ENCODE peak calls at places on chromosomes 5 and 9, in nine cellular contexts. One of them, this sample, is unnamed.

GRCh38 chr5:134003064-134003956 is 1.5 kb downstream of the VDAC1 start:
- DNase-seq in T1000: no peak
- DNase-seq in T-helper 2 cell: no peak
- DNase-seq in AG09319: no peak
- DNase-seq in iris pigment epithelial cell: no peak
- DNase-seq in T-cell: peak; percentile 16
- DNase-seq in mucosa of gallbladder: no peak
- DNase-seq in Caki2: no peak
- DNase-seq in NCI-H1092 treated with DMSO at 0.1 percent for 48 hours: no peak
- DNase-seq in this sample: no peak

GRCh38 chr5:176888016-176888864 is 10.9 kb downstream of the HK3 start:
- DNase-seq in T1000: no peak
- DNase-seq in T-helper 2 cell: no peak
- DNase-seq in AG09319: no peak
- DNase-seq in iris pigment epithelial cell: no peak
- DNase-seq in T-cell: no peak
- DNase-seq in mucosa of gallbladder: no peak
- DNase-seq in Caki2: no peak
- DNase-seq in NCI-H1092 treated with DMSO at 0.1 percent for 48 hours: no peak
- DNase-seq in this sample: no peak

GRCh38 chr5:180718810-180719453 is 20.9 kb downstream of the OR2Y1 start:
- DNase-seq in T1000: no peak
- DNase-seq in T-helper 2 cell: no peak
- DNase-seq in AG09319: peak; percentile 2
- DNase-seq in iris pigment epithelial cell: peak; percentile 41
- DNase-seq in T-cell: peak; percentile 45
- DNase-seq in mucosa of gallbladder: peak; percentile 16
- DNase-seq in Caki2: peak; percentile 44
- DNase-seq in NCI-H1092 treated with DMSO at 0.1 percent for 48 hours: peak; percentile 4
- DNase-seq in this sample: peak; percentile 23

GRCh38 chr5:154491951-154492350 is 13.9 kb upstream of the HAND1 start:
- DNase-seq in T1000: no peak
- DNase-seq in T-helper 2 cell: no peak
- DNase-seq in AG09319: no peak
- DNase-seq in iris pigment epithelial cell: no peak
- DNase-seq in T-cell: no peak
- DNase-seq in mucosa of gallbladder: no peak
- DNase-seq in Caki2: no peak
- DNase-seq in NCI-H1092 treated with DMSO at 0.1 percent for 48 hours: no peak
- DNase-seq in this sample: no peak

GRCh38 chr9:297104-297794 is 82.6 kb downstream of the DOCK8 start:
- DNase-seq in T1000: no peak
- DNase-seq in T-helper 2 cell: no peak
- DNase-seq in AG09319: no peak
- DNase-seq in iris pigment epithelial cell: no peak
- DNase-seq in T-cell: no peak
- DNase-seq in mucosa of gallbladder: peak; percentile 69
- DNase-seq in Caki2: no peak
- DNase-seq in NCI-H1092 treated with DMSO at 0.1 percent for 48 hours: no peak
- DNase-seq in this sample: no peak

GRCh38 chr5:68652507-68652906 is 437.0 kb downstream of the PIK3R1 start:
- DNase-seq in T1000: no peak
- DNase-seq in T-helper 2 cell: no peak
- DNase-seq in AG09319: peak; percentile 67
- DNase-seq in iris pigment epithelial cell: peak; percentile 72
- DNase-seq in T-cell: no peak
- DNase-seq in mucosa of gallbladder: peak; percentile 23
- DNase-seq in Caki2: peak; percentile 27
- DNase-seq in NCI-H1092 treated with DMSO at 0.1 percent for 48 hours: no peak
- DNase-seq in this sample: no peak

GRCh38 chr9:130906727-130907416 is 10.3 kb upstream of the QRFP start:
- DNase-seq in T1000: no peak
- DNase-seq in T-helper 2 cell: no peak
- DNase-seq in AG09319: no peak
- DNase-seq in iris pigment epithelial cell: no peak
- DNase-seq in T-cell: no peak
- DNase-seq in mucosa of gallbladder: no peak
- DNase-seq in Caki2: no peak
- DNase-seq in NCI-H1092 treated with DMSO at 0.1 percent for 48 hours: no peak
- DNase-seq in this sample: no peak

GRCh38 chr5:43106290-43106638 is 14.4 kb upstream of the ZNF131 start:
- DNase-seq in T1000: no peak
- DNase-seq in T-helper 2 cell: no peak
- DNase-seq in AG09319: no peak
- DNase-seq in iris pigment epithelial cell: no peak
- DNase-seq in T-cell: no peak
- DNase-seq in mucosa of gallbladder: no peak
- DNase-seq in Caki2: no peak
- DNase-seq in NCI-H1092 treated with DMSO at 0.1 percent for 48 hours: no peak
- DNase-seq in this sample: no peak

GRCh38 chr9:76353280-76353679 is 40.9 kb downstream of the RFK start:
- DNase-seq in T1000: no peak
- DNase-seq in T-helper 2 cell: no peak
- DNase-seq in AG09319: no peak
- DNase-seq in iris pigment epithelial cell: peak; percentile 46
- DNase-seq in T-cell: no peak
- DNase-seq in mucosa of gallbladder: no peak
- DNase-seq in Caki2: no peak
- DNase-seq in NCI-H1092 treated with DMSO at 0.1 percent for 48 hours: no peak
- DNase-seq in this sample: no peak

GRCh38 chr9:93903886-93904648 is 51.1 kb downstream of the BARX1 start:
- DNase-seq in T1000: no peak
- DNase-seq in T-helper 2 cell: no peak
- DNase-seq in AG09319: no peak
- DNase-seq in iris pigment epithelial cell: no peak
- DNase-seq in T-cell: no peak
- DNase-seq in mucosa of gallbladder: no peak
- DNase-seq in Caki2: no peak
- DNase-seq in NCI-H1092 treated with DMSO at 0.1 percent for 48 hours: no peak
- DNase-seq in this sample: no peak

GRCh38 chr9:137237759-137238726 is 3.0 kb upstream of the TUBB4B start:
- DNase-seq in T1000: no peak
- DNase-seq in T-helper 2 cell: no peak
- DNase-seq in AG09319: no peak
- DNase-seq in iris pigment epithelial cell: no peak
- DNase-seq in T-cell: no peak
- DNase-seq in mucosa of gallbladder: no peak
- DNase-seq in Caki2: no peak
- DNase-seq in NCI-H1092 treated with DMSO at 0.1 percent for 48 hours: peak; percentile 58
- DNase-seq in this sample: no peak

GRCh38 chr9:127505396-127506116 is 54.2 kb downstream of the LRSAM1 start:
- DNase-seq in T1000: no peak
- DNase-seq in T-helper 2 cell: no peak
- DNase-seq in AG09319: no peak
- DNase-seq in iris pigment epithelial cell: peak; percentile 41
- DNase-seq in T-cell: peak; percentile 24
- DNase-seq in mucosa of gallbladder: no peak
- DNase-seq in Caki2: no peak
- DNase-seq in NCI-H1092 treated with DMSO at 0.1 percent for 48 hours: no peak
- DNase-seq in this sample: no peak

GRCh38 chr5:81067406-81067805 is 107.2 kb downstream of the RASGRF2 start:
- DNase-seq in T1000: no peak
- DNase-seq in T-helper 2 cell: no peak
- DNase-seq in AG09319: no peak
- DNase-seq in iris pigment epithelial cell: no peak
- DNase-seq in T-cell: no peak
- DNase-seq in mucosa of gallbladder: no peak
- DNase-seq in Caki2: no peak
- DNase-seq in NCI-H1092 treated with DMSO at 0.1 percent for 48 hours: no peak
- DNase-seq in this sample: no peak

GRCh38 chr9:121841771-121842611 is 190.6 kb downstream of the DAB2IP start:
- DNase-seq in T1000: no peak
- DNase-seq in T-helper 2 cell: no peak
- DNase-seq in AG09319: no peak
- DNase-seq in iris pigment epithelial cell: peak; percentile 31
- DNase-seq in T-cell: no peak
- DNase-seq in mucosa of gallbladder: no peak
- DNase-seq in Caki2: no peak
- DNase-seq in NCI-H1092 treated with DMSO at 0.1 percent for 48 hours: no peak
- DNase-seq in this sample: no peak

GRCh38 chr5:144150996-144151395 is 19.5 kb downstream of the YIPF5 start:
- DNase-seq in T1000: no peak
- DNase-seq in T-helper 2 cell: no peak
- DNase-seq in AG09319: no peak
- DNase-seq in iris pigment epithelial cell: peak; percentile 37
- DNase-seq in T-cell: no peak
- DNase-seq in mucosa of gallbladder: no peak
- DNase-seq in Caki2: no peak
- DNase-seq in NCI-H1092 treated with DMSO at 0.1 percent for 48 hours: no peak
- DNase-seq in this sample: no peak

GRCh38 chr5:173837654-173838053 is 50.5 kb upstream of the CPEB4 start:
- DNase-seq in T1000: no peak
- DNase-seq in T-helper 2 cell: no peak
- DNase-seq in AG09319: no peak
- DNase-seq in iris pigment epithelial cell: no peak
- DNase-seq in T-cell: no peak
- DNase-seq in mucosa of gallbladder: no peak
- DNase-seq in Caki2: no peak
- DNase-seq in NCI-H1092 treated with DMSO at 0.1 percent for 48 hours: no peak
- DNase-seq in this sample: no peak

GRCh38 chr5:1325870-1326546 is 18.9 kb downstream of the CLPTM1L start:
- DNase-seq in T1000: no peak
- DNase-seq in T-helper 2 cell: no peak
- DNase-seq in AG09319: no peak
- DNase-seq in iris pigment epithelial cell: no peak
- DNase-seq in T-cell: no peak
- DNase-seq in mucosa of gallbladder: no peak
- DNase-seq in Caki2: peak; percentile 86
- DNase-seq in NCI-H1092 treated with DMSO at 0.1 percent for 48 hours: no peak
- DNase-seq in this sample: no peak

GRCh38 chr5:61402244-61402823 is 70.3 kb downstream of the ZSWIM6 start:
- DNase-seq in T1000: no peak
- DNase-seq in T-helper 2 cell: no peak
- DNase-seq in AG09319: no peak
- DNase-seq in iris pigment epithelial cell: no peak
- DNase-seq in T-cell: no peak
- DNase-seq in mucosa of gallbladder: no peak
- DNase-seq in Caki2: no peak
- DNase-seq in NCI-H1092 treated with DMSO at 0.1 percent for 48 hours: no peak
- DNase-seq in this sample: no peak

GRCh38 chr5:53438079-53438478 is 42.4 kb upstream of the FST start:
- DNase-seq in T1000: no peak
- DNase-seq in T-helper 2 cell: no peak
- DNase-seq in AG09319: no peak
- DNase-seq in iris pigment epithelial cell: no peak
- DNase-seq in T-cell: no peak
- DNase-seq in mucosa of gallbladder: no peak
- DNase-seq in Caki2: no peak
- DNase-seq in NCI-H1092 treated with DMSO at 0.1 percent for 48 hours: no peak
- DNase-seq in this sample: no peak

GRCh38 chr5:144237851-144238250 is 67.2 kb downstream of the KCTD16 start:
- DNase-seq in T1000: no peak
- DNase-seq in T-helper 2 cell: no peak
- DNase-seq in AG09319: no peak
- DNase-seq in iris pigment epithelial cell: no peak
- DNase-seq in T-cell: no peak
- DNase-seq in mucosa of gallbladder: no peak
- DNase-seq in Caki2: no peak
- DNase-seq in NCI-H1092 treated with DMSO at 0.1 percent for 48 hours: no peak
- DNase-seq in this sample: no peak

GRCh38 chr5:43400082-43400481 is 12.1 kb downstream of the CCL28 start:
- DNase-seq in T1000: no peak
- DNase-seq in T-helper 2 cell: no peak
- DNase-seq in AG09319: no peak
- DNase-seq in iris pigment epithelial cell: peak; percentile 20
- DNase-seq in T-cell: no peak
- DNase-seq in mucosa of gallbladder: no peak
- DNase-seq in Caki2: no peak
- DNase-seq in NCI-H1092 treated with DMSO at 0.1 percent for 48 hours: no peak
- DNase-seq in this sample: no peak

GRCh38 chr5:157855404-157855994 is 3.4 kb downstream of the CLINT1 start:
- DNase-seq in T1000: no peak
- DNase-seq in T-helper 2 cell: no peak
- DNase-seq in AG09319: peak; percentile 32
- DNase-seq in iris pigment epithelial cell: peak; percentile 72
- DNase-seq in T-cell: no peak
- DNase-seq in mucosa of gallbladder: peak; percentile 68
- DNase-seq in Caki2: peak; percentile 56
- DNase-seq in NCI-H1092 treated with DMSO at 0.1 percent for 48 hours: peak; percentile 51
- DNase-seq in this sample: no peak

This sample was measured in NCI-H748 treated with DMSO at 0.1 percent for 48 hours.